ENCODE peak calls at places on chromosomes 11 and 22, in eight cellular contexts. One of them, this sample, is unnamed.
A peak's percentile ranks its signal among the peaks of the same experiment; 100 is the strongest.

GRCh38 chr11:105923252-105923651 is 98.8 kb downstream of the MSANTD4 start:
- DNase-seq in SJCRH30: no peak
- DNase-seq in GM23338: no peak
- DNase-seq in left ventricle myocardium inferior: no peak
- DNase-seq in left lung: no peak
- DNase-seq in mammary epithelial cell: no peak
- DNase-seq in cardiac muscle cell: no peak
- DNase-seq in ovary: no peak
- DNase-seq in this sample: no peak

GRCh38 chr11:118437736-118438125 is 1.4 kb downstream of the KMT2A start:
- DNase-seq in SJCRH30: peak; percentile 64
- DNase-seq in ovary: peak; percentile 55
- DNase-seq in left ventricle myocardium inferior: peak; percentile 19
- DNase-seq in cardiac muscle cell: no peak
- DNase-seq in mammary epithelial cell: peak; percentile 48
- DNase-seq in left lung: peak; percentile 40
- DNase-seq in GM23338: peak; percentile 67
- DNase-seq in this sample: no peak

GRCh38 chr22:25497269-25497668 is 67.2 kb upstream of the GRK3 start:
- DNase-seq in GM23338: no peak
- DNase-seq in ovary: no peak
- DNase-seq in SJCRH30: peak; percentile 95
- DNase-seq in cardiac muscle cell: peak; percentile 57
- DNase-seq in mammary epithelial cell: peak; percentile 62
- DNase-seq in left lung: no peak
- DNase-seq in left ventricle myocardium inferior: no peak
- DNase-seq in this sample: no peak

GRCh38 chr22:21033895-21034294 is 1.5 kb upstream of the SLC7A4 start:
- DNase-seq in GM23338: no peak
- DNase-seq in mammary epithelial cell: no peak
- DNase-seq in cardiac muscle cell: no peak
- DNase-seq in left ventricle myocardium inferior: no peak
- DNase-seq in left lung: no peak
- DNase-seq in ovary: no peak
- DNase-seq in SJCRH30: no peak
- DNase-seq in this sample: no peak

GRCh38 chr11:33197915-33198727 is 36.8 kb upstream of the CSTF3 start:
- DNase-seq in GM23338: no peak
- DNase-seq in left lung: no peak
- DNase-seq in left ventricle myocardium inferior: no peak
- DNase-seq in cardiac muscle cell: peak; percentile 58
- DNase-seq in SJCRH30: no peak
- DNase-seq in mammary epithelial cell: no peak
- DNase-seq in ovary: no peak
- DNase-seq in this sample: no peak

GRCh38 chr11:79594839-79595238 is 154.0 kb upstream of the TENM4 start:
- DNase-seq in cardiac muscle cell: no peak
- DNase-seq in left ventricle myocardium inferior: no peak
- DNase-seq in GM23338: no peak
- DNase-seq in left lung: no peak
- DNase-seq in ovary: no peak
- DNase-seq in mammary epithelial cell: no peak
- DNase-seq in SJCRH30: no peak
- DNase-seq in this sample: no peak

GRCh38 chr11:112374486-112375140 is 114.0 kb upstream of the PLET1 start:
- DNase-seq in cardiac muscle cell: no peak
- DNase-seq in SJCRH30: no peak
- DNase-seq in mammary epithelial cell: no peak
- DNase-seq in GM23338: peak; percentile 21
- DNase-seq in left ventricle myocardium inferior: no peak
- DNase-seq in ovary: no peak
- DNase-seq in left lung: no peak
- DNase-seq in this sample: no peak

GRCh38 chr11:16669799-16670415 is 68.5 kb upstream of the C11orf58 start:
- DNase-seq in mammary epithelial cell: peak; percentile 84
- DNase-seq in left ventricle myocardium inferior: no peak
- DNase-seq in SJCRH30: peak; percentile 47
- DNase-seq in cardiac muscle cell: peak; percentile 15
- DNase-seq in GM23338: peak; percentile 55
- DNase-seq in ovary: no peak
- DNase-seq in left lung: no peak
- DNase-seq in this sample: peak; percentile 91

GRCh38 chr11:85806876-85807275 is 4.1 kb downstream of the SYTL2 start:
- DNase-seq in GM23338: no peak
- DNase-seq in mammary epithelial cell: peak; percentile 76
- DNase-seq in left ventricle myocardium inferior: no peak
- DNase-seq in SJCRH30: no peak
- DNase-seq in left lung: no peak
- DNase-seq in ovary: no peak
- DNase-seq in cardiac muscle cell: no peak
- DNase-seq in this sample: no peak

GRCh38 chr22:26330971-26331625 is 98.0 kb upstream of the ASPHD2 start:
- DNase-seq in cardiac muscle cell: peak; percentile 51
- DNase-seq in mammary epithelial cell: peak; percentile 57
- DNase-seq in left lung: peak; percentile 36
- DNase-seq in left ventricle myocardium inferior: no peak
- DNase-seq in GM23338: peak; percentile 90
- DNase-seq in ovary: no peak
- DNase-seq in SJCRH30: peak; percentile 70
- DNase-seq in this sample: peak; percentile 56

GRCh38 chr11:61315260-61315659 is 17.6 kb downstream of the DDB1 start:
- DNase-seq in mammary epithelial cell: peak; percentile 42
- DNase-seq in GM23338: no peak
- DNase-seq in ovary: no peak
- DNase-seq in left lung: no peak
- DNase-seq in SJCRH30: no peak
- DNase-seq in left ventricle myocardium inferior: no peak
- DNase-seq in cardiac muscle cell: no peak
- DNase-seq in this sample: no peak

GRCh38 chr11:109197656-109198055 is 224.3 kb upstream of the C11orf87 start:
- DNase-seq in ovary: no peak
- DNase-seq in GM23338: no peak
- DNase-seq in left lung: no peak
- DNase-seq in cardiac muscle cell: peak; percentile 59
- DNase-seq in mammary epithelial cell: peak; percentile 26
- DNase-seq in left ventricle myocardium inferior: no peak
- DNase-seq in SJCRH30: no peak
- DNase-seq in this sample: no peak

GRCh38 chr11:8262552-8263108 is 1.0 kb downstream of the LMO1 start:
- DNase-seq in mammary epithelial cell: peak; percentile 51
- DNase-seq in GM23338: peak; percentile 83
- DNase-seq in cardiac muscle cell: peak; percentile 66
- DNase-seq in left ventricle myocardium inferior: peak; percentile 37
- DNase-seq in ovary: peak; percentile 56
- DNase-seq in SJCRH30: peak; percentile 80
- DNase-seq in left lung: no peak
- DNase-seq in this sample: peak; percentile 20

GRCh38 chr11:69819541-69820070 is 390 bp upstream of the FGF3 start:
- DNase-seq in SJCRH30: no peak
- DNase-seq in mammary epithelial cell: no peak
- DNase-seq in cardiac muscle cell: no peak
- DNase-seq in ovary: no peak
- DNase-seq in GM23338: peak; percentile 56
- DNase-seq in left ventricle myocardium inferior: no peak
- DNase-seq in left lung: no peak
- DNase-seq in this sample: no peak

GRCh38 chr22:44383652-44384562 is 71.2 kb upstream of the SHISAL1 start:
- DNase-seq in SJCRH30: no peak
- DNase-seq in left ventricle myocardium inferior: no peak
- DNase-seq in mammary epithelial cell: no peak
- DNase-seq in GM23338: no peak
- DNase-seq in ovary: no peak
- DNase-seq in left lung: no peak
- DNase-seq in cardiac muscle cell: no peak
- DNase-seq in this sample: no peak
- H3K27ac ChIP-seq in SJCRH30: no peak overlapping the region
- H3K27ac ChIP-seq in left ventricle myocardium inferior: no peak overlapping the region
- H3K27ac ChIP-seq in mammary epithelial cell: no peak overlapping the region
- H3K27ac ChIP-seq in GM23338: no peak overlapping the region
- H3K27ac ChIP-seq in ovary: no peak overlapping the region
- H3K27ac ChIP-seq in left lung: no peak overlapping the region
- H3K27ac ChIP-seq in cardiac muscle cell: no peak overlapping the region
- H3K27ac ChIP-seq in this sample: no peak overlapping the region

GRCh38 chr11:44067266-44067665 is 1.2 kb downstream of the ACCS start:
- DNase-seq in GM23338: no peak
- DNase-seq in cardiac muscle cell: no peak
- DNase-seq in left ventricle myocardium inferior: no peak
- DNase-seq in mammary epithelial cell: no peak
- DNase-seq in SJCRH30: no peak
- DNase-seq in ovary: no peak
- DNase-seq in left lung: no peak
- DNase-seq in this sample: no peak

GRCh38 chr11:44068180-44068579 is 2.1 kb downstream of the ACCS start:
- DNase-seq in GM23338: no peak
- DNase-seq in SJCRH30: no peak
- DNase-seq in left ventricle myocardium inferior: no peak
- DNase-seq in left lung: no peak
- DNase-seq in cardiac muscle cell: no peak
- DNase-seq in ovary: no peak
- DNase-seq in mammary epithelial cell: no peak
- DNase-seq in this sample: no peak

GRCh38 chr11:44065851-44066731 is at the start of gene ACCS:
- DNase-seq in left ventricle myocardium inferior: peak; percentile 97
- DNase-seq in SJCRH30: peak; percentile 91
- DNase-seq in mammary epithelial cell: peak; percentile 71
- DNase-seq in ovary: peak; percentile 95
- DNase-seq in cardiac muscle cell: peak; percentile 98
- DNase-seq in left lung: peak; percentile 95
- DNase-seq in GM23338: peak; percentile 93
- DNase-seq in this sample: peak; percentile 98

GRCh38 chr11:44066732-44067131 is 662 bp downstream of the ACCS start:
- DNase-seq in cardiac muscle cell: peak; percentile 79
- DNase-seq in left lung: no peak
- DNase-seq in left ventricle myocardium inferior: no peak
- DNase-seq in mammary epithelial cell: peak; percentile 73
- DNase-seq in GM23338: no peak
- DNase-seq in SJCRH30: no peak
- DNase-seq in ovary: peak; percentile 36
- DNase-seq in this sample: peak; percentile 66

DNA sequence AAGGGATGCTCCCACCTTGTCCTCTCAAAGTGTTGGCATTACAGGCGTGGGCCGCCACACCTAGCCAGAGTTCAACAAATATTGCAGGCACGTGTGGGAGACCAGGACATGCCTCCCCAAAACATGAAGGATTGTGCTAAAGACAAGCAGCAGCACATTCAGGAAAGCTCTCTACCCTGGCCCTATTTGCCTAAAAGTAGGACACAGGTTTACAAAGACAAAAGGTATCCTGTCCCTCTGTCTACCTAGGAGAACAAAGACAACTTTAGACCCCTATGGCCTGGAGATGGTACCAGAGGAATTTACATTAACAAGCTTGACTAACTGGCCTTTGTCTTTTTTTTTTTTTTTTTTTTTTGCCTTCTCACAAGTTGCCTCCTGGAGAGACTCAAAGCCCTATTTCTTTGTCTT is 904 bp upstream of the ACCS start:
- DNase-seq in mammary epithelial cell: no peak
- DNase-seq in SJCRH30: no peak
- DNase-seq in cardiac muscle cell: no peak
- DNase-seq in GM23338: peak; percentile 79
- DNase-seq in ovary: no peak
- DNase-seq in left ventricle myocardium inferior: no peak
- DNase-seq in left lung: no peak
- DNase-seq in this sample: no peak
- H3K27ac ChIP-seq in mammary epithelial cell: no peak overlapping the region
- H3K27ac ChIP-seq in SJCRH30: no peak overlapping the region
- H3K27ac ChIP-seq in cardiac muscle cell: no peak overlapping the region
- H3K27ac ChIP-seq in GM23338: no peak overlapping the region
- H3K27ac ChIP-seq in ovary: peak overlapping the region; percentile 92
- H3K27ac ChIP-seq in left ventricle myocardium inferior: peak overlapping the region; percentile 89
- H3K27ac ChIP-seq in left lung: peak overlapping the region; percentile 91
- H3K27ac ChIP-seq in this sample: no peak overlapping the region

GRCh38 chr22:30333707-30334087 is 7.0 kb upstream of the TBC1D10A start:
- DNase-seq in left lung: no peak
- DNase-seq in mammary epithelial cell: no peak
- DNase-seq in SJCRH30: no peak
- DNase-seq in left ventricle myocardium inferior: no peak
- DNase-seq in cardiac muscle cell: no peak
- DNase-seq in ovary: no peak
- DNase-seq in GM23338: no peak
- DNase-seq in this sample: no peak

GRCh38 chr22:30335236-30335635 is 8.5 kb upstream of the TBC1D10A start:
- DNase-seq in mammary epithelial cell: no peak
- DNase-seq in SJCRH30: no peak
- DNase-seq in left ventricle myocardium inferior: no peak
- DNase-seq in cardiac muscle cell: no peak
- DNase-seq in left lung: no peak
- DNase-seq in ovary: no peak
- DNase-seq in GM23338: no peak
- DNase-seq in this sample: no peak

GRCh38 chr22:30332551-30332950 is 5.8 kb upstream of the TBC1D10A start:
- DNase-seq in left lung: no peak
- DNase-seq in left ventricle myocardium inferior: no peak
- DNase-seq in mammary epithelial cell: no peak
- DNase-seq in ovary: no peak
- DNase-seq in cardiac muscle cell: no peak
- DNase-seq in SJCRH30: no peak
- DNase-seq in GM23338: no peak
- DNase-seq in this sample: no peak

GRCh38 chr22:30334601-30335000 is 7.9 kb upstream of the TBC1D10A start:
- DNase-seq in SJCRH30: no peak
- DNase-seq in ovary: no peak
- DNase-seq in left lung: no peak
- DNase-seq in cardiac muscle cell: no peak
- DNase-seq in left ventricle myocardium inferior: no peak
- DNase-seq in GM23338: no peak
- DNase-seq in mammary epithelial cell: no peak
- DNase-seq in this sample: no peak

DNA sequence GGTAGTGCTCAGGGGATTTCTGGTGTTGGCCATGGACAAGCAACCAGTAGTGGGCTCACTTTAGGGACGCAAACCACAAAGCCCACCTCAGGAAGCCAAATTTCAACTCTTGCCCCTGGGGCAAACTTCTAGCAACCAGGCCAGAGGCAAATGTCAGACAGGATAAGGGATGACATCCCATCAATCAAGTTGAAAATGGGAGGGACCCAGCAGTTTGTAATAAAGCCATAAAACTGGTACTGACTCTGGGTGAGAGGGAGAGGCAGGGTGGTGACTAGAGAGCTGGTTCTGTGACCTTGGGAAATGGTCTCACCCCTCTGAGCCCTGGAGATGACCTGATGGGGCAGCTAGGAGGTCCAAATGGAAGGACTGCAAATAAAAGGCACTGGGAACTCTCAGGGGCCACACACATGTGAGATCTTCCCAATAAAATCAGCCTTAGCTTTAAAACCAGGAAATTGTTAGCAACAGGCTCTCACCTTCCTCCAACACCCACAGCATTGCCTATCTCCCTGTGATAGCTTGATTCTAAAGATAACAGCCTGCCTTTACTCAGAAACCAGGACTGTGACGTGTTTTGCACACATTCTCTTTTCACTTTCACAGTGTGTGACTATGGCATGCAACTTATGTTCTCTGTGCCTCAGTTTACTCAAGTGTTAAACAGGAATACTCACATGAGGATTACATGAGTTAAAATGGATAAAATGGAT is 6.4 kb upstream of the TBC1D10A start:
- DNase-seq in GM23338: no peak
- DNase-seq in cardiac muscle cell: no peak
- DNase-seq in mammary epithelial cell: no peak
- DNase-seq in ovary: no peak
- DNase-seq in left lung: no peak
- DNase-seq in left ventricle myocardium inferior: no peak
- DNase-seq in SJCRH30: no peak
- DNase-seq in this sample: no peak
- H3K27ac ChIP-seq in GM23338: no peak overlapping the region
- H3K27ac ChIP-seq in cardiac muscle cell: peak overlapping the region; percentile 31
- H3K27ac ChIP-seq in mammary epithelial cell: no peak overlapping the region
- H3K27ac ChIP-seq in ovary: no peak overlapping the region
- H3K27ac ChIP-seq in left lung: no peak overlapping the region
- H3K27ac ChIP-seq in left ventricle myocardium inferior: no peak overlapping the region
- H3K27ac ChIP-seq in SJCRH30: no peak overlapping the region
- H3K27ac ChIP-seq in this sample: no peak overlapping the region

GRCh38 chr11:90774727-90775572 is 552.1 kb upstream of the CHORDC1 start:
- DNase-seq in GM23338: peak; percentile 17
- DNase-seq in SJCRH30: peak; percentile 58
- DNase-seq in cardiac muscle cell: no peak
- DNase-seq in left ventricle myocardium inferior: no peak
- DNase-seq in left lung: no peak
- DNase-seq in mammary epithelial cell: no peak
- DNase-seq in ovary: peak; percentile 2
- DNase-seq in this sample: no peak
- H3K27ac ChIP-seq in GM23338: no peak overlapping the region
- H3K27ac ChIP-seq in SJCRH30: no peak overlapping the region
- H3K27ac ChIP-seq in cardiac muscle cell: no peak overlapping the region
- H3K27ac ChIP-seq in left ventricle myocardium inferior: no peak overlapping the region
- H3K27ac ChIP-seq in left lung: no peak overlapping the region
- H3K27ac ChIP-seq in mammary epithelial cell: no peak overlapping the region
- H3K27ac ChIP-seq in ovary: no peak overlapping the region
- H3K27ac ChIP-seq in this sample: no peak overlapping the region